ENCODE peak calls at places on chromosomes 12 and 14, in five cellular contexts. One of them, this sample, is unnamed.

GRCh38 chr14:105485720-105486332 is 860 bp upstream of the CRIP1 start:
- DNase-seq in stimulated activated CD4-positive, alpha-beta T cell treated with anti-CD3 and anti-CD28 coated beads, TNF-alpha, amount 100 ng/mL, for 4 hours: no peak
- DNase-seq in EL: no peak
- DNase-seq in Kasumi-1: peak
- DNase-seq in A549: peak
- DNase-seq in this sample: peak

GRCh38 chr12:20492251-20492728 is 124.0 kb downstream of the PDE3A start:
- DNase-seq in Kasumi-1: peak
- DNase-seq in stimulated activated CD4-positive, alpha-beta T cell treated with anti-CD3 and anti-CD28 coated beads, TNF-alpha, amount 100 ng/mL, for 4 hours: no peak
- DNase-seq in A549: peak
- DNase-seq in EL: peak
- DNase-seq in this sample: peak

GRCh38 chr14:72024043-72024407 is 91.8 kb downstream of the RGS6 start:
- DNase-seq in A549: no peak
- DNase-seq in EL: peak
- DNase-seq in Kasumi-1: peak
- DNase-seq in stimulated activated CD4-positive, alpha-beta T cell treated with anti-CD3 and anti-CD28 coated beads, TNF-alpha, amount 100 ng/mL, for 4 hours: no peak
- DNase-seq in this sample: peak

GRCh38 chr14:32075636-32076277 is 1.3 kb upstream of the ARHGAP5 start:
- DNase-seq in Kasumi-1: no peak
- DNase-seq in EL: peak
- DNase-seq in stimulated activated CD4-positive, alpha-beta T cell treated with anti-CD3 and anti-CD28 coated beads, TNF-alpha, amount 100 ng/mL, for 4 hours: no peak
- DNase-seq in A549: peak
- DNase-seq in this sample: peak

GRCh38 chr12:116360579-116361403 is 83.3 kb upstream of the MED13L start:
- DNase-seq in A549: no peak
- DNase-seq in stimulated activated CD4-positive, alpha-beta T cell treated with anti-CD3 and anti-CD28 coated beads, TNF-alpha, amount 100 ng/mL, for 4 hours: no peak
- DNase-seq in EL: no peak
- DNase-seq in Kasumi-1: peak
- DNase-seq in this sample: no peak

GRCh38 chr12:52313461-52313860 is 7.7 kb downstream of the KRT83 start:
- DNase-seq in Kasumi-1: no peak
- DNase-seq in A549: no peak
- DNase-seq in EL: no peak
- DNase-seq in stimulated activated CD4-positive, alpha-beta T cell treated with anti-CD3 and anti-CD28 coated beads, TNF-alpha, amount 100 ng/mL, for 4 hours: no peak
- DNase-seq in this sample: no peak

GRCh38 chr14:66284346-66284745 is 201.8 kb upstream of the CCDC196 start:
- DNase-seq in EL: peak
- DNase-seq in Kasumi-1: no peak
- DNase-seq in stimulated activated CD4-positive, alpha-beta T cell treated with anti-CD3 and anti-CD28 coated beads, TNF-alpha, amount 100 ng/mL, for 4 hours: no peak
- DNase-seq in A549: no peak
- DNase-seq in this sample: peak

GRCh38 chr14:68312884-68313725 is 479.8 kb downstream of the ZFP36L1 start:
- DNase-seq in stimulated activated CD4-positive, alpha-beta T cell treated with anti-CD3 and anti-CD28 coated beads, TNF-alpha, amount 100 ng/mL, for 4 hours: no peak
- DNase-seq in A549: no peak
- DNase-seq in Kasumi-1: no peak
- DNase-seq in EL: no peak
- DNase-seq in this sample: no peak

GRCh38 chr14:42911642-42912041 is 1305.0 kb downstream of the LRFN5 start:
- DNase-seq in stimulated activated CD4-positive, alpha-beta T cell treated with anti-CD3 and anti-CD28 coated beads, TNF-alpha, amount 100 ng/mL, for 4 hours: no peak
- DNase-seq in A549: no peak
- DNase-seq in Kasumi-1: peak
- DNase-seq in EL: no peak
- DNase-seq in this sample: peak

GRCh38 chr12:44148936-44149335 is 313.1 kb downstream of the TMEM117 start:
- DNase-seq in Kasumi-1: no peak
- DNase-seq in EL: no peak
- DNase-seq in stimulated activated CD4-positive, alpha-beta T cell treated with anti-CD3 and anti-CD28 coated beads, TNF-alpha, amount 100 ng/mL, for 4 hours: no peak
- DNase-seq in A549: no peak
- DNase-seq in this sample: no peak

GRCh38 chr12:120332523-120332922 is 4.9 kb upstream of the PLA2G1B start:
- DNase-seq in A549: no peak
- DNase-seq in Kasumi-1: no peak
- DNase-seq in EL: no peak
- DNase-seq in stimulated activated CD4-positive, alpha-beta T cell treated with anti-CD3 and anti-CD28 coated beads, TNF-alpha, amount 100 ng/mL, for 4 hours: no peak
- DNase-seq in this sample: no peak

GRCh38 chr12:106889950-106890626 is 65.6 kb upstream of the TMEM263 start:
- DNase-seq in EL: no peak
- DNase-seq in Kasumi-1: no peak
- DNase-seq in A549: no peak
- DNase-seq in stimulated activated CD4-positive, alpha-beta T cell treated with anti-CD3 and anti-CD28 coated beads, TNF-alpha, amount 100 ng/mL, for 4 hours: no peak
- DNase-seq in this sample: no peak

GRCh38 chr14:64364907-64365306 is 23.2 kb upstream of the MTHFD1 start:
- DNase-seq in Kasumi-1: no peak
- DNase-seq in EL: peak
- DNase-seq in stimulated activated CD4-positive, alpha-beta T cell treated with anti-CD3 and anti-CD28 coated beads, TNF-alpha, amount 100 ng/mL, for 4 hours: no peak
- DNase-seq in A549: no peak
- DNase-seq in this sample: no peak

GRCh38 chr14:25010471-25010870 is 39.5 kb downstream of the STXBP6 start:
- DNase-seq in EL: peak
- DNase-seq in A549: no peak
- DNase-seq in Kasumi-1: no peak
- DNase-seq in stimulated activated CD4-positive, alpha-beta T cell treated with anti-CD3 and anti-CD28 coated beads, TNF-alpha, amount 100 ng/mL, for 4 hours: no peak
- DNase-seq in this sample: no peak

GRCh38 chr14:100770605-100771120 is 44.0 kb downstream of the DLK1 start:
- DNase-seq in EL: no peak
- DNase-seq in stimulated activated CD4-positive, alpha-beta T cell treated with anti-CD3 and anti-CD28 coated beads, TNF-alpha, amount 100 ng/mL, for 4 hours: no peak
- DNase-seq in A549: no peak
- DNase-seq in Kasumi-1: peak
- DNase-seq in this sample: no peak